ENCODE peak calls at places on chromosomes 13 and 19, in four cellular contexts. One of them, this sample, is unnamed.

GRCh38 chr13:26465514-26465913 is 92.0 kb upstream of the WASF3 start:
- DNase-seq in HepG2: no peak
- DNase-seq in GM12878: no peak
- DNase-seq in K562: no peak
- DNase-seq in this sample: no peak

GRCh38 chr13:76474356-76474755 is 411.8 kb downstream of the KCTD12 start:
- DNase-seq in K562: no peak
- DNase-seq in HepG2: no peak
- DNase-seq in GM12878: no peak
- DNase-seq in this sample: no peak

GRCh38 chr13:98253526-98253925 is 76.5 kb upstream of the RNF113B start:
- DNase-seq in GM12878: no peak
- DNase-seq in K562: no peak
- DNase-seq in HepG2: no peak
- DNase-seq in this sample: no peak

GRCh38 chr13:27425151-27425917 is 915 bp downstream of the GTF3A start:
- DNase-seq in K562: peak
- DNase-seq in HepG2: no peak
- DNase-seq in GM12878: no peak
- DNase-seq in this sample: no peak

GRCh38 chr13:112842931-112843391 is 126.1 kb upstream of the MCF2L start:
- DNase-seq in GM12878: no peak
- DNase-seq in K562: no peak
- DNase-seq in HepG2: no peak
- DNase-seq in this sample: no peak

GRCh38 chr19:22503524-22503923 is 81.4 kb upstream of the ZNF98 start:
- DNase-seq in K562: no peak
- DNase-seq in HepG2: no peak
- DNase-seq in GM12878: no peak
- DNase-seq in this sample: no peak

GRCh38 chr13:111248822-111249221 is 71.6 kb upstream of the TEX29 start:
- DNase-seq in HepG2: no peak
- DNase-seq in GM12878: no peak
- DNase-seq in K562: no peak
- DNase-seq in this sample: no peak

GRCh38 chr13:98456423-98456845 is 120.5 kb downstream of the STK24 start:
- DNase-seq in GM12878: no peak
- DNase-seq in HepG2: no peak
- DNase-seq in K562: no peak
- DNase-seq in this sample: no peak

GRCh38 chr19:48632692-48633147 is 4.5 kb downstream of the DBP start:
- DNase-seq in K562: no peak
- DNase-seq in GM12878: no peak
- DNase-seq in HepG2: no peak
- DNase-seq in this sample: no peak

GRCh38 chr13:28478127-28478526 is 16.8 kb downstream of the FLT1 start:
- DNase-seq in HepG2: no peak
- DNase-seq in GM12878: no peak
- DNase-seq in K562: no peak
- DNase-seq in this sample: no peak

GRCh38 chr13:94602467-94602866 is 810 bp downstream of the GPR180 start:
- DNase-seq in GM12878: no peak
- DNase-seq in HepG2: no peak
- DNase-seq in K562: no peak
- DNase-seq in this sample: no peak

GRCh38 chr13:99686157-99686572 is 184.9 kb downstream of the TM9SF2 start:
- DNase-seq in GM12878: no peak
- DNase-seq in HepG2: peak
- DNase-seq in K562: peak
- DNase-seq in this sample: no peak

GRCh38 chr13:32234914-32235313 is 80.2 kb downstream of the ZAR1L start:
- DNase-seq in HepG2: no peak
- DNase-seq in K562: no peak
- DNase-seq in GM12878: no peak
- DNase-seq in this sample: no peak

GRCh38 chr19:41431426-41432386 is 4.5 kb upstream of the B3GNT8 start:
- DNase-seq in K562: no peak
- DNase-seq in HepG2: peak
- DNase-seq in GM12878: no peak
- DNase-seq in this sample: no peak

GRCh38 chr13:30109471-30110135 is 197.7 kb downstream of the KATNAL1 start:
- DNase-seq in HepG2: no peak
- DNase-seq in K562: no peak
- DNase-seq in GM12878: no peak
- DNase-seq in this sample: no peak

GRCh38 chr19:11551603-11552235 is 7.3 kb downstream of the ELOF1 start:
- DNase-seq in GM12878: no peak
- DNase-seq in HepG2: no peak
- DNase-seq in K562: peak
- DNase-seq in this sample: no peak

GRCh38 chr13:20521388-20521787 is 4.3 kb downstream of the CRYL1 start:
- DNase-seq in GM12878: no peak
- DNase-seq in HepG2: no peak
- DNase-seq in K562: no peak
- DNase-seq in this sample: no peak

GRCh38 chr19:14059652-14060155 is 2.2 kb downstream of the PALM3 start:
- DNase-seq in HepG2: peak
- DNase-seq in GM12878: no peak
- DNase-seq in K562: peak
- DNase-seq in this sample: no peak

GRCh38 chr19:46296722-46297431 is at the start of gene HIF3A:
- DNase-seq in HepG2: no peak
- DNase-seq in K562: peak
- DNase-seq in GM12878: no peak
- DNase-seq in this sample: no peak

GRCh38 chr13:108917581-108917980 is 288.2 kb downstream of the MYO16 start:
- DNase-seq in K562: no peak
- DNase-seq in HepG2: no peak
- DNase-seq in GM12878: no peak
- DNase-seq in this sample: no peak

GRCh38 chr13:101649490-101650126 is 197.1 kb downstream of the ITGBL1 start:
- DNase-seq in K562: no peak
- DNase-seq in GM12878: no peak
- DNase-seq in HepG2: no peak
- DNase-seq in this sample: peak

GRCh38 chr13:21405309-21405708 is 53.8 kb downstream of the ZDHHC20 start:
- DNase-seq in HepG2: no peak
- DNase-seq in GM12878: no peak
- DNase-seq in K562: no peak
- DNase-seq in this sample: no peak

GRCh38 chr19:10368101-10368803 is 12.1 kb downstream of the TYK2 start:
- DNase-seq in GM12878: no peak
- DNase-seq in K562: peak
- DNase-seq in HepG2: no peak
- DNase-seq in this sample: no peak

GRCh38 chr19:31351212-31352193 is 2.3 kb upstream of the TSHZ3 start:
- DNase-seq in K562: no peak
- DNase-seq in GM12878: no peak
- DNase-seq in HepG2: no peak
- DNase-seq in this sample: peak

GRCh38 chr19:2309734-2310362 is 1.9 kb upstream of the LINGO3 start:
- DNase-seq in GM12878: no peak
- DNase-seq in HepG2: no peak
- DNase-seq in K562: no peak
- DNase-seq in this sample: peak

GRCh38 chr13:20160346-20161274 is at the start of gene GJA3:
- DNase-seq in K562: peak
- DNase-seq in HepG2: no peak
- DNase-seq in GM12878: no peak
- DNase-seq in this sample: peak

GRCh38 chr13:48431431-48431830 is 18.5 kb upstream of the LPAR6 start:
- DNase-seq in K562: no peak
- DNase-seq in HepG2: peak
- DNase-seq in GM12878: no peak
- DNase-seq in this sample: no peak

GRCh38 chr19:19816679-19817078 is 4.9 kb downstream of the ZNF506 start:
- DNase-seq in GM12878: no peak
- DNase-seq in K562: no peak
- DNase-seq in HepG2: no peak
- DNase-seq in this sample: no peak

GRCh38 chr19:47650695-47651094 is 41.8 kb downstream of the BICRA start:
- DNase-seq in GM12878: no peak
- DNase-seq in HepG2: no peak
- DNase-seq in K562: no peak
- DNase-seq in this sample: no peak

GRCh38 chr19:1833540-1833939 is 14.7 kb downstream of the REXO1 start:
- DNase-seq in HepG2: no peak
- DNase-seq in K562: no peak
- DNase-seq in GM12878: no peak
- DNase-seq in this sample: no peak

GRCh38 chr19:43354305-43354627 is 780 bp downstream of the CD177 start:
- DNase-seq in HepG2: no peak
- DNase-seq in GM12878: no peak
- DNase-seq in K562: no peak
- DNase-seq in this sample: no peak

GRCh38 chr13:94173312-94173854 is 306.1 kb downstream of the DCT start:
- DNase-seq in K562: no peak
- DNase-seq in GM12878: no peak
- DNase-seq in HepG2: no peak
- DNase-seq in this sample: no peak

GRCh38 chr13:100794575-100794974 is 120.0 kb upstream of the TMTC4 start:
- DNase-seq in GM12878: no peak
- DNase-seq in K562: no peak
- DNase-seq in HepG2: no peak
- DNase-seq in this sample: no peak

GRCh38 chr13:91139232-91139631 is 208.3 kb upstream of the MIR17HG start:
- DNase-seq in GM12878: no peak
- DNase-seq in K562: no peak
- DNase-seq in HepG2: no peak
- DNase-seq in this sample: no peak

GRCh38 chr13:99929866-99930265 is 41.7 kb downstream of the ZIC5 start:
- DNase-seq in GM12878: no peak
- DNase-seq in HepG2: no peak
- DNase-seq in K562: no peak
- DNase-seq in this sample: no peak

GRCh38 chr13:85528578-85529215 is 270.5 kb downstream of the SLITRK6 start:
- DNase-seq in K562: no peak
- DNase-seq in HepG2: no peak
- DNase-seq in GM12878: no peak
- DNase-seq in this sample: no peak
- TF ChIP-seq EP300 in K562: no peak
- TF ChIP-seq EP300 in HepG2: no peak
- TF ChIP-seq EP300 in GM12878: no peak
- TF ChIP-seq EP300 in this sample: peak

GRCh38 chr19:37920591-37921450 is 13.8 kb downstream of the SIPA1L3 start:
- DNase-seq in GM12878: no peak
- DNase-seq in K562: no peak
- DNase-seq in HepG2: peak
- DNase-seq in this sample: no peak
- H3K27ac ChIP-seq in GM12878: peak
- H3K27ac ChIP-seq in K562: no peak
- H3K27ac ChIP-seq in HepG2: no peak
- H3K27ac ChIP-seq in this sample: no peak

GRCh38 chr19:34328982-34329381 is 36.0 kb upstream of the GPI start:
- DNase-seq in K562: no peak
- DNase-seq in HepG2: no peak
- DNase-seq in GM12878: no peak
- DNase-seq in this sample: no peak

GRCh38 chr19:34332027-34332786 is 32.8 kb upstream of the GPI start:
- DNase-seq in GM12878: no peak
- DNase-seq in K562: no peak
- DNase-seq in HepG2: no peak
- DNase-seq in this sample: no peak

GRCh38 chr19:34327851-34328250 is 37.1 kb upstream of the GPI start:
- DNase-seq in K562: peak
- DNase-seq in GM12878: no peak
- DNase-seq in HepG2: no peak
- DNase-seq in this sample: no peak

GRCh38 chr19:34325961-34326360 is 39.0 kb upstream of the GPI start:
- DNase-seq in GM12878: no peak
- DNase-seq in HepG2: no peak
- DNase-seq in K562: no peak
- DNase-seq in this sample: no peak

DNA sequence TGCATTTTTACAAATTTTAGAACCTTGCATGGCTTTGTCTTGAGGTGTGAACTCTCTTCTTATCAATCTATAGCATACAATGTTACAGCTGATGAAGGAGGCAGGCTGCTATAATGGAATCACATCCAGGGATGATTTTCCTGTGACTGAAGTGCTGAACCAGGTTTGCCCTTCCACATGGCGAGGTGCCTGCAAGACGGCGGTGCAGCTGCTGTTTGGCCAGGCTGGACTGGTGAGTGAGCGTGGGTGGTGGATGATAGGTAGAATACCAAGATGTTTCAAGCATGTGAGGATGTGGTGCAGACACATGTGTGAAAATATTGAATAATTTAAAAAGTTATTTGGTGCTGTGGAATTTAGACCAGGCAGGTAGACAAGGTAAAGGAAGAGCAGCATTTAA is 34.9 kb upstream of the GPI start:
- DNase-seq in K562: no peak
- DNase-seq in GM12878: no peak
- DNase-seq in HepG2: no peak
- DNase-seq in this sample: no peak
- TF ChIP-seq POLR2AphosphoS2 in K562: no peak
- TF ChIP-seq POLR2AphosphoS2 in GM12878: no peak
- TF ChIP-seq POLR2AphosphoS2 in HepG2: no peak
- TF ChIP-seq POLR2AphosphoS2 in this sample: no peak

GRCh38 chr13:44221657-44222056 is 152.0 kb upstream of the SERP2 start:
- DNase-seq in K562: no peak
- DNase-seq in HepG2: no peak
- DNase-seq in GM12878: no peak
- DNase-seq in this sample: no peak

GRCh38 chr13:44219808-44220544 is 153.6 kb upstream of the SERP2 start:
- DNase-seq in HepG2: no peak
- DNase-seq in K562: no peak
- DNase-seq in GM12878: no peak
- DNase-seq in this sample: peak

GRCh38 chr13:44220948-44221347 is 152.7 kb upstream of the SERP2 start:
- DNase-seq in K562: no peak
- DNase-seq in HepG2: no peak
- DNase-seq in GM12878: no peak
- DNase-seq in this sample: no peak

GRCh38 chr13:44223785-44224432 is 149.7 kb upstream of the SERP2 start:
- DNase-seq in HepG2: no peak
- DNase-seq in GM12878: no peak
- DNase-seq in K562: no peak
- DNase-seq in this sample: no peak

GRCh38 chr13:44224433-44225149 is 149.0 kb upstream of the SERP2 start:
- DNase-seq in GM12878: no peak
- DNase-seq in K562: no peak
- DNase-seq in HepG2: no peak
- DNase-seq in this sample: no peak
- TF ChIP-seq EP300 in GM12878: no peak
- TF ChIP-seq EP300 in K562: no peak
- TF ChIP-seq EP300 in HepG2: no peak
- TF ChIP-seq EP300 in this sample: no peak

GRCh38 chr19:6772866-6773322 is 386 bp downstream of the VAV1 start:
- DNase-seq in K562: no peak
- DNase-seq in GM12878: no peak
- DNase-seq in HepG2: no peak
- DNase-seq in this sample: no peak
- H3K27ac ChIP-seq in K562: peak
- H3K27ac ChIP-seq in GM12878: peak
- H3K27ac ChIP-seq in HepG2: no peak
- H3K27ac ChIP-seq in this sample: no peak

This sample was measured in A549.